ENCODE peak calls at places on chromosomes 12 and 14, in six cellular contexts. R is K562, K is mammary epithelial cell, Y is MM.1S, U is GM23248, X is GM23338. C is an unnamed sample.

GRCh38 chr12:53737951-53738833 is 10.9 kb upstream of the CALCOCO1 start:
- DNase-seq in U (no peak), Y (no peak), K (no peak), R (peak; percentile 68), X (peak; percentile 83), C (no peak)

GRCh38 chr14:102776761-102777710 is at the start of gene TRAF3:
- DNase-seq in X (peak; percentile 65), R (peak; percentile 85), Y (peak; percentile 70), K (peak; percentile 61), U (peak; percentile 86), C (peak; percentile 66)

GRCh38 chr12:129984097-129984496 is 80.3 kb upstream of the TMEM132D start:
- DNase-seq in R (no peak), X (peak; percentile 27), K (no peak), Y (no peak), U (no peak), C (no peak)

GRCh38 chr14:69387311-69387710 is 10.8 kb downstream of the ERH start:
- DNase-seq in U (peak; percentile 27), R (no peak), K (peak; percentile 23), Y (no peak), X (no peak), C (no peak)

GRCh38 chr14:87097021-87097420 is 896.0 kb downstream of the GALC start:
- DNase-seq in X (no peak), K (peak; percentile 25), Y (no peak), U (peak; percentile 6), R (no peak), C (peak; percentile 67)

GRCh38 chr12:101276433-101276832 is 3.5 kb upstream of the UTP20 start:
- DNase-seq in X (no peak), U (no peak), K (no peak), Y (no peak), R (no peak), C (no peak)

GRCh38 chr14:93972618-93973205 is 3.7 kb downstream of the ASB2 start:
- DNase-seq in U (no peak), R (no peak), Y (no peak), K (no peak), X (no peak), C (no peak)

GRCh38 chr12:6606331-6607131 is 648 bp downstream of the CHD4 start:
- DNase-seq in K (peak; percentile 24), R (peak; percentile 77), Y (peak; percentile 35), X (peak; percentile 63), U (peak; percentile 76), C (peak; percentile 23)

GRCh38 chr12:103495158-103495782 is 498 bp downstream of the C12orf42 start:
- DNase-seq in Y (peak; percentile 43), X (peak; percentile 84), K (peak; percentile 45), R (peak; percentile 36), U (no peak), C (no peak)

GRCh38 chr14:86865934-86866333 is 1127.0 kb downstream of the GALC start:
- DNase-seq in U (no peak), K (no peak), Y (no peak), X (peak; percentile 13), R (no peak), C (no peak)

GRCh38 chr12:1473418-1473817 is 121.0 kb downstream of the FBXL14 start:
- DNase-seq in Y (no peak), X (no peak), K (peak; percentile 69), R (no peak), U (peak; percentile 13), C (no peak)

GRCh38 chr12:32889073-32889760 is 7.4 kb downstream of the PKP2 start:
- DNase-seq in K (peak; percentile 81), U (no peak), Y (no peak), X (no peak), R (no peak), C (no peak)

GRCh38 chr14:33774866-33775519 is 175.9 kb downstream of the EGLN3 start:
- DNase-seq in U (peak; percentile 56), Y (no peak), X (no peak), K (peak; percentile 4), R (no peak), C (peak; percentile 18)

GRCh38 chr14:63891148-63891964 is 38.6 kb downstream of the SYNE2 start:
- DNase-seq in Y (no peak), U (no peak), R (no peak), K (no peak), X (peak; percentile 80), C (no peak)

GRCh38 chr14:76742961-76743360 is 18.3 kb upstream of the VASH1 start:
- DNase-seq in X (no peak), R (no peak), U (no peak), K (no peak), Y (no peak), C (no peak)

GRCh38 chr12:113273053-113273725 is 51.9 kb downstream of the TPCN1 start:
- DNase-seq in X (peak; percentile 22), Y (no peak), K (no peak), U (peak; percentile 29), R (no peak), C (peak; percentile 20)

GRCh38 chr14:68782091-68782981 is 10.5 kb downstream of the ZFP36L1 start:
- DNase-seq in Y (no peak), U (no peak), R (no peak), K (no peak), X (no peak), C (no peak)

GRCh38 chr12:28024231-28024995 is 51.9 kb upstream of the PTHLH start:
- DNase-seq in X (no peak), U (peak; percentile 93), Y (peak; percentile 11), R (no peak), K (peak; percentile 92), C (peak; percentile 45)

GRCh38 chr12:78863482-78864427 is 819 bp upstream of the SYT1 start:
- DNase-seq in R (no peak), X (peak; percentile 93), Y (peak; percentile 86), U (peak; percentile 73), K (peak; percentile 86), C (peak; percentile 78)

GRCh38 chr12:121794532-121795028 is 1.1 kb upstream of the RHOF start:
- DNase-seq in K (no peak), Y (no peak), U (peak; percentile 54), X (no peak), R (peak; percentile 31), C (no peak)

GRCh38 chr12:105455250-105455649 is 124.8 kb downstream of the C12orf75 start:
- DNase-seq in R (no peak), X (no peak), U (no peak), K (peak; percentile 62), Y (no peak), C (no peak)

GRCh38 chr12:45327823-45328383 is 112.0 kb downstream of the ANO6 start:
- DNase-seq in X (peak; percentile 23), U (peak; percentile 29), K (no peak), Y (no peak), R (no peak), C (peak; percentile 48)

GRCh38 chr12:6532051-6532926 is 2.0 kb upstream of the GAPDH start:
- DNase-seq in R (peak; percentile 74), Y (peak; percentile 96), X (peak; percentile 78), K (peak; percentile 95), U (peak; percentile 100), C (peak; percentile 97)

GRCh38 chr12:115423546-115423987 is 739.6 kb upstream of the TBX3 start:
- DNase-seq in R (no peak), X (no peak), U (no peak), K (no peak), Y (no peak), C (no peak)
- H2AFZ ChIP-seq in R (no peak overlapping the region), X (peak overlapping the region; percentile 52), U (no peak overlapping the region), K (no peak overlapping the region), Y (no peak overlapping the region), C (no peak overlapping the region)

GRCh38 chr12:132596016-132596415 is 14.4 kb downstream of the LRCOL1 start:
- DNase-seq in Y (no peak), R (no peak), U (peak; percentile 32), X (no peak), K (no peak), C (peak; percentile 27)
- H2AFZ ChIP-seq in Y (no peak overlapping the region), R (no peak overlapping the region), U (no peak overlapping the region), X (no peak overlapping the region), K (no peak overlapping the region), C (no peak overlapping the region)

DNA sequence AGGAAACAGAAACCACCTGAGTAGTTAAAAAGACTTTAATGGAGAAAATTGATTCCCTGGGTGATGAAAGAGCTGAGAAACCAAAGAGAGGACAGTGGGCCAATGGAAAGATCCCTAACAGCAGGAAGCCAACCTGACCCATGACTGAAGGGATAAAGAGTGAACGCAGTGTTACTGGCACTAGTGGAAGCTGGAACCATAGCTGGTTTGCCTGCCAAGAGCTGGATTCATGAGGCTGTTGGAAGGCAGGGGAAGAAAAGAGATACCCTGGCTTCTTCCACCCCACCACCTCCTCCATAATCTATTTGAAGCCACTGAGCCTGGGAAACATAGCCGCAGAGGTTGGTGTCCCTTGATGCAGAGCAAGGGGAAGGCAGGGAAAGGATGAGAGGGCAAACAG is 125.5 kb upstream of the PRKD1 start:
- DNase-seq in K (no peak), U (no peak), Y (no peak), R (no peak), X (no peak), C (no peak)
- H2AFZ ChIP-seq in K (no peak overlapping the region), U (no peak overlapping the region), Y (no peak overlapping the region), R (no peak overlapping the region), X (peak overlapping the region; percentile 34), C (no peak overlapping the region)

DNA sequence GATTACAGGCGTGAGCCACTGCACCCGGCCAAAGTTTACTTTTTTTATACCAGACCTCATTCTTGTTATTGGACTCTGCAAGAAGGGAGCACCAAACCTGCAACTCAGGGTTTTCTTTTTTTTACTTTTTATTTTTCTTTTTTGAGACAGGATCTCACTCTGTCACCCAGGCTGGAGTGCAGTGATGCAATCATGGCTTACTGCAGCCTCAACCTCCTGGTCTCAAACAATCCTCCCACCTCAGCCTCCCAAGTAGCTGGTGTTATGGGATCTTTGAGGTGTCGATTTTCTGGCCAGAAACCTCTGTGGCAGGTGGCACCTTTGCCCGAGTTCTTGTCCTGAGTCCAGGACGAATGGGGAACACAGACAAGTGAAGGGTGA is 4.2 kb upstream of the PWP1 start:
- DNase-seq in R (no peak), X (no peak), U (no peak), Y (no peak), K (no peak), C (no peak)
- H2AFZ ChIP-seq in R (no peak overlapping the region), X (peak overlapping the region; percentile 66), U (no peak overlapping the region), Y (no peak overlapping the region), K (no peak overlapping the region), C (no peak overlapping the region)

GRCh38 chr12:116188581-116188980 is 88.9 kb downstream of the MED13L start:
- DNase-seq in U (no peak), Y (no peak), R (no peak), X (no peak), K (no peak), C (no peak)

GRCh38 chr12:116183741-116184141 is 93.8 kb downstream of the MED13L start:
- DNase-seq in X (no peak), R (no peak), U (peak; percentile 27), Y (no peak), K (no peak), C (peak; percentile 60)

GRCh38 chr12:116184766-116185165 is 92.7 kb downstream of the MED13L start:
- DNase-seq in Y (no peak), U (peak; percentile 43), X (no peak), K (no peak), R (no peak), C (no peak)

GRCh38 chr12:116187158-116187511 is 90.4 kb downstream of the MED13L start:
- DNase-seq in X (no peak), U (no peak), Y (no peak), R (no peak), K (no peak), C (peak; percentile 10)

GRCh38 chr12:116186482-116187157 is 90.9 kb downstream of the MED13L start:
- DNase-seq in K (no peak), R (no peak), X (no peak), U (no peak), Y (no peak), C (no peak)
- H2AFZ ChIP-seq in K (no peak overlapping the region), R (no peak overlapping the region), X (no peak overlapping the region), U (no peak overlapping the region), Y (no peak overlapping the region), C (no peak overlapping the region)

C was measured in fibroblast of lung.